ENCODE peak calls at places on chromosomes 12 and 14, in four cellular contexts. N is right cardiac atrium, B is left ventricle myocardium inferior, X is ascending aorta. E is an unnamed sample.

GRCh38 chr12:122917508-122918227 is 21.7 kb upstream of the VPS37B start:
- DNase-seq in N (peak; percentile 54), X (no peak), B (peak; percentile 56), E (no peak)

GRCh38 chr14:37036669-37037341 is 135.6 kb downstream of the SLC25A21 start:
- DNase-seq in X (no peak), B (no peak), N (no peak), E (no peak)

GRCh38 chr14:98163285-98163741 is 1108.7 kb downstream of the BCL11B start:
- DNase-seq in B (no peak), X (no peak), N (no peak), E (no peak)

GRCh38 chr14:23513005-23513412 is 38.6 kb downstream of the ZFHX2 start:
- DNase-seq in B (no peak), N (no peak), X (no peak), E (no peak)

GRCh38 chr14:89767861-89768268 is 186.7 kb downstream of the EFCAB11 start:
- DNase-seq in B (no peak), X (no peak), N (no peak), E (no peak)

GRCh38 chr12:119198440-119198839 is 19.7 kb downstream of the HSPB8 start:
- DNase-seq in N (no peak), X (no peak), B (no peak), E (no peak)

GRCh38 chr12:39581592-39581991 is 38.0 kb downstream of the ABCD2 start:
- DNase-seq in X (no peak), N (no peak), B (no peak), E (no peak)

GRCh38 chr14:88189040-88189839 is 133.8 kb downstream of the KCNK10 start:
- DNase-seq in B (no peak), X (no peak), N (peak; percentile 49), E (peak; percentile 50)

GRCh38 chr12:121021754-121022153 is 5.5 kb upstream of the C12orf43 start:
- DNase-seq in N (no peak), B (no peak), X (no peak), E (no peak)

GRCh38 chr14:85380891-85381290 is 149.1 kb upstream of the FLRT2 start:
- DNase-seq in B (no peak), X (no peak), N (no peak), E (no peak)

GRCh38 chr14:77407158-77407557 is 16.2 kb downstream of the NOXRED1 start:
- DNase-seq in B (no peak), N (no peak), X (no peak), E (no peak)

GRCh38 chr12:24380122-24380521 is 430.7 kb upstream of the SOX5 start:
- DNase-seq in N (no peak), X (no peak), B (no peak), E (no peak)

GRCh38 chr12:114447274-114447716 is 41.4 kb upstream of the TBX5 start:
- DNase-seq in N (peak; percentile 43), X (no peak), B (peak; percentile 23), E (no peak)

GRCh38 chr12:75542942-75543341 is 31.5 kb upstream of the KRR1 start:
- DNase-seq in B (no peak), X (no peak), N (no peak), E (no peak)

DNA sequence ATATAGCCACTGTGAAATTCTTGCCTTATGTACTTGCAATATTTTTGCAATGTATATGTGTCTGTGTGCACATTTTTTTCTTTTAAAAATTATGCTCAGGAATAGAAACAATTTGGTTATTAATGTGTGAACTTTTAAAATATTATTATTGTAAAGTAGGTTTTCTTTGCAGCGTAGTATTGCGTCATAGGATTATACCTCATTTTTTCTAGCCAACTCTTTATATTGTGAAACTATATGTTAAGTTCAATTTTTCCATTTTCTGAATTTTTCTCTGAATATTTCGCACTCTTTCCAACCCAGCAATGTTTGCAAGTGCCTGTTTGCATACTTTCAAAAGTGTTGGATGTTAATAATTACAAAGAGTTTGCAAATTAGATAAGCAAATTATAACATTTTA is 471.6 kb upstream of the LMO3 start:
- DNase-seq in B (no peak), X (no peak), N (no peak), E (no peak)
- H3K4me1 ChIP-seq in B (no peaks in the 10 kb centered on the region), X (no peaks in the 10 kb centered on the region), N (no peaks in the 10 kb centered on the region), E (no peaks in the 10 kb centered on the region)

GRCh38 chr12:53213348-53213747 is 6.3 kb upstream of the ITGB7 start:
- DNase-seq in N (peak; percentile 87), B (peak; percentile 87), X (no peak), E (peak; percentile 70)
- H3K4me1 ChIP-seq in N (peaks cover 17% of the 10 kb centered on the region), B (peaks cover 72% of the 10 kb centered on the region), X (peaks cover 27% of the 10 kb centered on the region), E (no peaks in the 10 kb centered on the region)

GRCh38 chr14:68692216-68692615 is 100.7 kb downstream of the ZFP36L1 start:
- DNase-seq in B (no peak), N (no peak), X (no peak), E (no peak)
- H3K4me1 ChIP-seq in B (peaks cover 34% of the 10 kb centered on the region), N (peaks cover 8% of the 10 kb centered on the region), X (peaks cover 28% of the 10 kb centered on the region), E (no peaks in the 10 kb centered on the region)

GRCh38 chr12:54331461-54331860 is 6.5 kb downstream of the COPZ1 start:
- DNase-seq in N (no peak), X (no peak), B (no peak), E (no peak)

GRCh38 chr12:54337280-54337842 is 12.4 kb downstream of the COPZ1 start:
- DNase-seq in N (no peak), X (no peak), B (no peak), E (no peak)

GRCh38 chr12:54329756-54330155 is 4.8 kb downstream of the COPZ1 start:
- DNase-seq in X (no peak), N (no peak), B (no peak), E (no peak)

GRCh38 chr12:54330442-54330841 is 5.5 kb downstream of the COPZ1 start:
- DNase-seq in B (no peak), N (no peak), X (no peak), E (no peak)

DNA sequence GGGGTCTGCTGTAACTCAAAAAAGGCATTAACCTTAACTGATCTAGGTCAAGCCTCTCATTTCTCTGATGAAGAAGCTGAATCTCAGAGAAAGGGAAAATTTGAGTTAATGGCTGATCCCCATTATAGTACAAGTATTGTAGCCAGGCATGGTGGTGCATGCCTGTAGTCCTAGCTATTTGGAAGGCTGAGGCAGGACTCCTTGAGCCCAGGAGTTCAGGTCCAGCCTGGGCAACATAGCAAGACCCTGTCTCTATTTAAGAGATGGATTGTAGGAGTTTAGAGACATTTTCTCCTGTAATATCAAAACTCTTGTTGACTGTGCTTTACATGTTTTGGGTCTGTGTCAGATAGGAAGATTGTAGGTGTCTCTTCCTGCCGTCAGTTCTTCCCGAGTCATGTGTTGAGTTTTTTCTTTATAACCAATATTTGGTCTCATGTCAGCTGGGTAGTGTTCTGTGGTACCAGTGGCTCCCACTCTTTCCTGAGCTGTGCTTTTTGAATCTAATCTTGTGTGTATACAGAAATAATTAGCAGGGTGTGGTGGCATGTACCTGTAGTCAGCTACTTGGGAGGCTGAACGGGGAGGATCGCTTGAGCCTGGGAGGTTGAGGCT is 8.6 kb downstream of the COPZ1 start:
- DNase-seq in N (no peak), X (no peak), B (no peak), E (no peak)
- H3K4me1 ChIP-seq in N (peaks cover 3% of the 10 kb centered on the region), X (peaks cover 23% of the 10 kb centered on the region), B (peaks cover 82% of the 10 kb centered on the region), E (peaks cover 4% of the 10 kb centered on the region)

DNA sequence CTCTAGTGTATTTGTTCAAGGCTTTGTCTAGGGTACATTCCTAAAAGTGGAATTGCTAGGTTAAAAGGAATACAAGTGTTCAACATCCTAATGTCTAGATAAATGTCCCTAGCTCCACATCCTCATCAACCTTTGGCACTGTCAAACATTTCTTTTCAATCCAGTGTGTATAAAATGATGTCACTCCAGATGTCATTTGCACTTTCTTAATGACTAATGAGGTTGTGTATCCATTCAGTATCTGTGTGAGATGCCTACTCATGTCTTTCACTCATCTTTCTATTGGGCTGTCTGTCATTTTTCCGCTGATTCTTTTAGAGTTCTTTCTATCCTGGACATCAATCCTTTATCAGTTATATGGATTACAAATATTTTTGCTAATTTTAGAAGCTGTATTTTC is 43.3 kb downstream of the ARMH4 start:
- DNase-seq in X (no peak), B (no peak), N (no peak), E (no peak)
- H3K4me1 ChIP-seq in X (no peaks in the 10 kb centered on the region), B (peaks cover 15% of the 10 kb centered on the region), N (peaks cover 2% of the 10 kb centered on the region), E (no peaks in the 10 kb centered on the region)

E was measured in tibial nerve.